ENCODE peak calls at places on chromosomes 12 and 14, in six cellular contexts. C is cardiac muscle cell; Y is A549; V is heart left ventricle; E is CD4-positive, alpha-beta memory T cell; T is dorsolateral prefrontal cortex. W is an unnamed sample.

GRCh38 chr12:103673891-103674375 is 86.9 kb downstream of the STAB2 start:
- DNase-seq in C (no peak), Y (no peak), V (no peak), E (no peak), T (no peak), W (no peak)

GRCh38 chr12:45343269-45344051 is 127.6 kb downstream of the ANO6 start:
- DNase-seq in C (peak; percentile 34), Y (no peak), V (no peak), E (no peak), T (no peak), W (peak; percentile 33)

GRCh38 chr12:96421014-96421413 is 20.8 kb upstream of the CDK17 start:
- DNase-seq in C (no peak), Y (no peak), V (no peak), E (peak; percentile 35), T (no peak), W (no peak)

GRCh38 chr12:98908866-98909265 is 263.8 kb downstream of the APAF1 start:
- DNase-seq in C (no peak), Y (no peak), V (no peak), E (no peak), T (no peak), W (no peak)

GRCh38 chr12:108649126-108649525 is 15.4 kb upstream of the SELPLG start:
- DNase-seq in C (no peak), Y (no peak), V (no peak), E (no peak), T (no peak), W (no peak)

GRCh38 chr14:34012978-34013713 is 62.3 kb upstream of the EGLN3 start:
- DNase-seq in C (no peak), Y (no peak), V (no peak), E (no peak), T (no peak), W (no peak)

GRCh38 chr12:122031342-122032216 is 9.9 kb downstream of the BCL7A start:
- DNase-seq in C (peak; percentile 41), Y (peak; percentile 51), V (no peak), E (peak; percentile 24), T (peak; percentile 39), W (no peak)

GRCh38 chr12:34607520-34608195 is 585.4 kb downstream of the ALG10 start:
- DNase-seq in C (no peak), Y (no peak), V (peak; percentile 61), E (no peak), T (no peak), W (no peak)

GRCh38 chr14:90785474-90785873 is 30.8 kb downstream of the TTC7B start:
- DNase-seq in C (peak; percentile 78), Y (peak; percentile 49), V (no peak), E (no peak), T (peak; percentile 64), W (no peak)

GRCh38 chr12:89959188-89959587 is 250.6 kb upstream of the ATP2B1 start:
- DNase-seq in C (no peak), Y (no peak), V (no peak), E (no peak), T (no peak), W (peak; percentile 81)

GRCh38 chr14:65211341-65211987 is 109.1 kb upstream of the MAX start:
- DNase-seq in C (peak; percentile 78), Y (peak; percentile 25), V (no peak), E (no peak), T (no peak), W (peak; percentile 88)

GRCh38 chr14:69077841-69078240 is 75.1 kb downstream of the DCAF5 start:
- DNase-seq in C (peak; percentile 68), Y (peak; percentile 77), V (no peak), E (no peak), T (no peak), W (peak; percentile 73)

GRCh38 chr12:109098142-109098652 is 800 bp downstream of the UNG start:
- DNase-seq in C (peak; percentile 86), Y (no peak), V (peak; percentile 88), E (no peak), T (peak; percentile 49), W (peak; percentile 66)

GRCh38 chr12:120536064-120536791 is 2.1 kb downstream of the RNF10 start:
- DNase-seq in C (no peak), Y (no peak), V (no peak), E (peak; percentile 27), T (no peak), W (no peak)

GRCh38 chr12:32365473-32366064 is 33.8 kb upstream of the FGD4 start:
- DNase-seq in C (peak; percentile 86), Y (peak; percentile 81), V (no peak), E (peak; percentile 34), T (peak; percentile 37), W (peak; percentile 79)

GRCh38 chr14:68440776-68441175 is 352.1 kb downstream of the ZFP36L1 start:
- DNase-seq in C (no peak), Y (peak; percentile 16), V (no peak), E (no peak), T (no peak), W (no peak)

GRCh38 chr12:120231316-120232011 is 30.6 kb upstream of the RPLP0 start:
- DNase-seq in C (peak; percentile 86), Y (peak; percentile 94), V (peak; percentile 82), E (peak; percentile 61), T (peak; percentile 40), W (peak; percentile 87)

GRCh38 chr14:87815121-87815520 is 177.9 kb downstream of the GALC start:
- DNase-seq in C (no peak), Y (no peak), V (no peak), E (no peak), T (no peak), W (no peak)

GRCh38 chr14:104879201-104879982 is 14.3 kb downstream of the CEP170B start:
- DNase-seq in C (no peak), Y (no peak), V (peak; percentile 32), E (no peak), T (no peak), W (no peak)

GRCh38 chr12:48119078-48119833 is at the start of gene PFKM:
- DNase-seq in C (peak; percentile 95), Y (peak; percentile 92), V (peak; percentile 80), E (peak; percentile 65), T (peak; percentile 89), W (peak; percentile 92)

GRCh38 chr14:77204907-77205306 is 23.3 kb downstream of the TMEM63C start:
- DNase-seq in C (no peak), Y (no peak), V (peak; percentile 27), E (no peak), T (no peak), W (no peak)

GRCh38 chr12:78795934-78796445 is 68.6 kb upstream of the SYT1 start:
- DNase-seq in C (no peak), Y (no peak), V (no peak), E (no peak), T (no peak), W (no peak)

GRCh38 chr14:29310757-29311156 is 544.2 kb downstream of the FOXG1 start:
- DNase-seq in C (peak; percentile 59), Y (no peak), V (no peak), E (no peak), T (no peak), W (peak; percentile 31)

DNA sequence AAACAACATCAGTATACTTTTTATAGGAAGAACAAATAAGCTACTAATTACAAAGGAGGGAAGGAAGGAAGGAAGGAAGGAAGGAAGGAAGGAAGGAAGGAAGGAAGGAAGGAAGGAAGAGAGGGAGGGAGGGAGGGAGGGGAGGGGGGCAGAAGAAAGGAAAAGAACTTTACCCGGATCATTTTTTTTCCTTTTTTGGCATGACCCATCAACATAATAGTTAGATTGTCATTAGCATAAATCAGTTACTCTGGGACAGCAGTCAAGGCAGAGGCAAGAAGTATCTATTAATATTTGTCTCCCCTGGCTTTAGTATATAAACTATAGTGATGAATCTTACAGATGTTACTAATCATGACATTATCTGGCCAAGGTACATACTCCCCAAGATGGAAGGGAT is 35.2 kb upstream of the TSPAN8 start:
- DNase-seq in C (no peak), Y (no peak), V (no peak), E (no peak), T (no peak), W (no peak)
- H3K4me3 ChIP-seq in C (no peak overlapping the region), Y (no peak overlapping the region), V (no peak overlapping the region), E (no peak overlapping the region), T (no peak overlapping the region), W (no peak overlapping the region)

GRCh38 chr12:92061061-92061460 is 84.6 kb downstream of the BTG1 start:
- DNase-seq in C (no peak), Y (no peak), V (no peak), E (no peak), T (no peak), W (no peak)

GRCh38 chr12:92055877-92056276 is 89.8 kb downstream of the BTG1 start:
- DNase-seq in C (no peak), Y (no peak), V (no peak), E (peak; percentile 62), T (no peak), W (no peak)

GRCh38 chr12:92059976-92060375 is 85.7 kb downstream of the BTG1 start:
- DNase-seq in C (peak; percentile 82), Y (no peak), V (no peak), E (no peak), T (no peak), W (peak; percentile 88)

GRCh38 chr12:92058664-92059063 is 87.0 kb downstream of the BTG1 start:
- DNase-seq in C (no peak), Y (no peak), V (no peak), E (no peak), T (no peak), W (no peak)

DNA sequence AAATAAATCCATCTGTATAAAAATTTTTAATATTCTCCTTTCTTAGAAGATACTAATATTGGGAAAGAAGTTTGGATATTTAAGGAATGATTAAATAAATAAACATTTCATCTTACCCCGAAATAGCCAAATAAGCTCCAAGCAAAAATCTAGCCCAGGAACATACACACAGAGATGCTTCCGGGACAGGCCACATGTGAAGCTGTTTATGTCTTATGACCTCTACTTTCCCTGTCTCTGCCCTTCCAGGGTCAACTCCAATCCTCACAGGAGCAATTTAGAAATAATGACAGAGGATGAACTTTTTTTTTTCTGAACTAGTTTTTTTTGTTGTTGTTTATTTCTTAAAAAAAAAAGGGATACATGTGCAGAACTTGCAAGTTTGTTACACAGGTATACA is 89.4 kb downstream of the BTG1 start:
- DNase-seq in C (no peak), Y (no peak), V (no peak), E (no peak), T (no peak), W (no peak)
- H3K4me3 ChIP-seq in C (no peak overlapping the region), Y (no peak overlapping the region), V (no peak overlapping the region), E (no peak overlapping the region), T (no peak overlapping the region), W (no peak overlapping the region)

GRCh38 chr12:85280984-85281946 is 1.2 kb downstream of the ALX1 start:
- DNase-seq in C (no peak), Y (no peak), V (no peak), E (no peak), T (no peak), W (no peak)
- H3K4me3 ChIP-seq in C (peak overlapping the region; percentile 73), Y (peak overlapping the region; percentile 61), V (no peak overlapping the region), E (no peak overlapping the region), T (peak overlapping the region; percentile 34), W (peak overlapping the region; percentile 43)

GRCh38 chr12:93679308-93679933 is 2.2 kb downstream of the CRADD start:
- DNase-seq in C (no peak), Y (no peak), V (no peak), E (no peak), T (peak; percentile 73), W (no peak)

GRCh38 chr12:93677195-93678064 is at the start of gene CRADD:
- DNase-seq in C (peak; percentile 99), Y (peak; percentile 99), V (peak; percentile 82), E (peak; percentile 93), T (peak; percentile 79), W (peak; percentile 99)

GRCh38 chr12:93682846-93683261 is 5.7 kb downstream of the CRADD start:
- DNase-seq in C (no peak), Y (no peak), V (no peak), E (no peak), T (no peak), W (no peak)

GRCh38 chr12:93676408-93677194 is 574 bp upstream of the CRADD start:
- DNase-seq in C (no peak), Y (no peak), V (no peak), E (no peak), T (no peak), W (no peak)

GRCh38 chr12:93678779-93679178 is 1.6 kb downstream of the CRADD start:
- DNase-seq in C (no peak), Y (no peak), V (no peak), E (no peak), T (no peak), W (no peak)
- H3K4me3 ChIP-seq in C (no peak overlapping the region), Y (no peak overlapping the region), V (no peak overlapping the region), E (no peak overlapping the region), T (no peak overlapping the region), W (no peak overlapping the region)